ENCODE peak calls at places on chromosomes 7 and 10, in five cellular contexts. F, Y, C, L and I are unnamed samples.

GRCh38 chr7:72190166-72190565 is 222.0 kb downstream of the CALN1 start:
- DNase-seq in L (no peak), F (no peak), Y (no peak), C (no peak), I (no peak)

GRCh38 chr7:150973571-150974451 is 4.3 kb downstream of the KCNH2 start:
- DNase-seq in Y (no peak), C (no peak), F (no peak), L (no peak), I (no peak)

GRCh38 chr10:63702107-63702506 is 180.9 kb downstream of the REEP3 start:
- DNase-seq in Y (no peak), L (no peak), F (no peak), C (no peak), I (no peak)

GRCh38 chr10:73716251-73716650 is 18.3 kb upstream of the AGAP5 start:
- DNase-seq in Y (no peak), F (no peak), L (no peak), C (no peak), I (no peak)

GRCh38 chr10:73983096-73984047 is 14.5 kb upstream of the VCL start:
- DNase-seq in F (no peak), Y (no peak), C (no peak), L (no peak), I (no peak)

GRCh38 chr7:54546081-54546985 is 4.2 kb downstream of the VSTM2A start:
- DNase-seq in C (peak; percentile 90), L (no peak), F (peak; percentile 51), Y (no peak), I (no peak)

GRCh38 chr10:119139464-119140067 is 25.9 kb downstream of the SFXN4 start:
- DNase-seq in Y (peak; percentile 28), L (no peak), F (peak; percentile 49), C (peak; percentile 62), I (peak; percentile 19)

GRCh38 chr10:790821-791551 is 101.5 kb upstream of the DIP2C start:
- DNase-seq in Y (no peak), L (peak; percentile 46), C (peak; percentile 10), F (no peak), I (peak; percentile 12)

GRCh38 chr7:1708640-1709249 is 38.7 kb downstream of the ELFN1 start:
- DNase-seq in Y (no peak), F (no peak), C (peak; percentile 58), L (no peak), I (no peak)

GRCh38 chr7:99005776-99006175 is 127.4 kb downstream of the TRRAP start:
- DNase-seq in L (no peak), C (no peak), Y (no peak), F (no peak), I (no peak)

GRCh38 chr7:8433477-8434289 is at the start of gene NXPH1:
- DNase-seq in L (no peak), F (no peak), Y (no peak), C (peak; percentile 97), I (no peak)

GRCh38 chr7:16916111-16916639 is 34.4 kb upstream of the AGR3 start:
- DNase-seq in F (peak; percentile 79), L (no peak), Y (peak; percentile 59), C (no peak), I (no peak)

GRCh38 chr10:30330512-30331168 is 18.4 kb downstream of the MTPAP start:
- DNase-seq in F (no peak), C (no peak), Y (peak; percentile 12), L (no peak), I (no peak)

GRCh38 chr10:95693331-95693667 is 428 bp downstream of the TCTN3 start:
- DNase-seq in C (no peak), Y (no peak), F (no peak), L (no peak), I (no peak)

GRCh38 chr10:100341953-100342626 is 4.9 kb upstream of the SCD start:
- DNase-seq in C (peak; percentile 73), F (peak; percentile 88), Y (peak; percentile 63), L (no peak), I (no peak)

GRCh38 chr10:6269953-6270867 is 67.5 kb downstream of the PFKFB3 start:
- DNase-seq in Y (no peak), C (no peak), F (no peak), L (no peak), I (peak; percentile 19)

GRCh38 chr10:36063396-36063795 is 421.3 kb upstream of the FZD8 start:
- DNase-seq in F (no peak), C (no peak), Y (no peak), L (no peak), I (no peak)

GRCh38 chr10:96259884-96260511 is 11.4 kb downstream of the BLNK start:
- DNase-seq in L (no peak), C (no peak), F (no peak), Y (no peak), I (no peak)

GRCh38 chr7:149666360-149666905 is 107.0 kb downstream of the ZNF467 start:
- DNase-seq in C (no peak), F (no peak), Y (no peak), L (no peak), I (no peak)

GRCh38 chr7:149664176-149664575 is 109.2 kb downstream of the ZNF467 start:
- DNase-seq in L (no peak), C (no peak), F (no peak), Y (no peak), I (no peak)

GRCh38 chr7:149664666-149665065 is 108.7 kb downstream of the ZNF467 start:
- DNase-seq in Y (no peak), L (no peak), F (no peak), C (no peak), I (no peak)

GRCh38 chr7:149662591-149663095 is 110.7 kb downstream of the ZNF467 start:
- DNase-seq in F (no peak), Y (peak; percentile 55), C (peak; percentile 44), L (peak; percentile 90), I (peak; percentile 25)
- TF ChIP-seq CTCF in F (no peak), Y (peak; percentile 44), C (peak; percentile 55), L (peak; percentile 66), I (no peak)

DNA sequence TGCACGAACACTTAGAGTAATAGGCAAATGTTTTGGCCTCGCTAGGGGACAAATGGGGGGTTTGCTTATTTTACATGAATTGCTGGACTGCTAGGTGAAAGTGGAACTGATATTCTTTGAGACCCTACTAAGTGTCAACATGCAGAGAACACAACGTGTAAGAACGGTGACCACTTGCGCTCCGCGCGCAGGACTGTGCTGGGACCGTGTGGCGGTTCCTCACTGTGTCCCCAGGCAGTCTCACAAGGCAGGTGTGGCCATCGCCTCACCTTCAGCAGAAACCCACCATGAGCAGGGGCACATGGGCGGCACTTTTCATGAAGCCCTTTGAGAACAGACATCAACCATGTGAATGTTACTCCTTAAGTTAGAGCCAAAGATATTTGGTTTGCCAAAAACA is 27.2 kb downstream of the PTPRN2 start:
- DNase-seq in C (no peak), Y (no peak), L (no peak), F (no peak), I (no peak)
- TF ChIP-seq CTCF in C (no peak), Y (no peak), L (no peak), F (no peak), I (no peak)

DNA sequence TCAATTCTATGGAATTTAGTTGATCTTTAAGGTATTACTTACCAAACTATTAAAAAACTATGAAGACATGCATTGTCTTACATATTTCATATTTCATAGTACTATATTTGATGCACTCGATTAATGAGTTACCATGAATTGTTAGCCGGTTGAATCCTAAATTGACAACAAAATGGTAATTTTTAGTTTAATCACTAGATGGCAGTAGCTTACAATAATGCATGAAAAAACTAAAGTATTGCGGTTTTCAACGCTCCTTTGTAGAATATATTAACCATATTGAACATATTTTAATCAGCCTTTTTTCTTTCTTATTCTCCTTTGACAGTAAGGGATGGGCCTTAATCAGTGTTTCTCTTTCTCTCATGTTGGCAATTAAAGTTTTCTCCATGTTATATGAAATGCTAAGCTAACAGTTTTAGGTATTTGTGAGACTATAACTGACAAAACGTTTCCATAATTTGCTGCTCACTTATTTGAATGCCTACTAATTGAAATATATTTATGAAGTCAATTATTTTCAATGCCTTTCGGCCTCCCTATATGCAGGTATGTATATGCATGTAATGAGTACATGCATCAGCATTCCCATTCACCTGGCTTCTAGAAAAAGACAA is 48.5 kb upstream of the ARL4A start:
- DNase-seq in C (peak; percentile 39), F (peak; percentile 42), L (no peak), Y (peak; percentile 66), I (no peak)
- TF ChIP-seq CTCF in C (peak; percentile 89), F (peak; percentile 83), L (peak; percentile 60), Y (peak; percentile 7), I (peak; percentile 77)

DNA sequence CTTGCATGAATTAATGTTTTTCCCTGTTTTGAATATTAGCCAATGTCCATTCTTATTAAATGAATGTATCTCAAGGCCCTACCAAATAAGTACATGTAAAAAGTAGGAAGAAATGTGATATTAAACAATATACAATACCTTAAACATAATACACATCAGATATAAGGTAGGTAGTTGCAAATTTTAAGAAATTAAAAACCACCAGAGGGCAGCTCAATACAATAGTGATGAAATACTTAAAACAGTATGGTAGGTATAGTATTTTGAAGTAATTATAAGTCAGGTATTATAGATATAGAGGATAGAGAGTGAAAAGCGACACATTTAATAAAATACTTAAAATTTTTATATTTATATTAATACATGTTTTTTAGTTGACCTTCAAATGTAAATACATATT is 43.6 kb upstream of the CDK14 start:
- DNase-seq in F (peak; percentile 21), L (no peak), Y (peak; percentile 54), C (no peak), I (no peak)
- TF ChIP-seq CTCF in F (peak; percentile 51), L (peak; percentile 53), Y (no peak), C (peak; percentile 60), I (no peak)

GRCh38 chr7:26291699-26292538 is at the start of gene SNX10:
- DNase-seq in C (peak; percentile 85), Y (no peak), F (peak; percentile 41), L (peak; percentile 55), I (peak; percentile 76)
- TF ChIP-seq CTCF in C (no peak), Y (no peak), F (peak; percentile 34), L (no peak), I (no peak)

GRCh38 chr10:102112210-102112817 is 7.9 kb downstream of the LDB1 start:
- DNase-seq in C (peak; percentile 53), Y (no peak), F (no peak), L (no peak), I (no peak)
- TF ChIP-seq CTCF in C (peak; percentile 40), Y (no peak), F (no peak), L (no peak), I (no peak)

DNA sequence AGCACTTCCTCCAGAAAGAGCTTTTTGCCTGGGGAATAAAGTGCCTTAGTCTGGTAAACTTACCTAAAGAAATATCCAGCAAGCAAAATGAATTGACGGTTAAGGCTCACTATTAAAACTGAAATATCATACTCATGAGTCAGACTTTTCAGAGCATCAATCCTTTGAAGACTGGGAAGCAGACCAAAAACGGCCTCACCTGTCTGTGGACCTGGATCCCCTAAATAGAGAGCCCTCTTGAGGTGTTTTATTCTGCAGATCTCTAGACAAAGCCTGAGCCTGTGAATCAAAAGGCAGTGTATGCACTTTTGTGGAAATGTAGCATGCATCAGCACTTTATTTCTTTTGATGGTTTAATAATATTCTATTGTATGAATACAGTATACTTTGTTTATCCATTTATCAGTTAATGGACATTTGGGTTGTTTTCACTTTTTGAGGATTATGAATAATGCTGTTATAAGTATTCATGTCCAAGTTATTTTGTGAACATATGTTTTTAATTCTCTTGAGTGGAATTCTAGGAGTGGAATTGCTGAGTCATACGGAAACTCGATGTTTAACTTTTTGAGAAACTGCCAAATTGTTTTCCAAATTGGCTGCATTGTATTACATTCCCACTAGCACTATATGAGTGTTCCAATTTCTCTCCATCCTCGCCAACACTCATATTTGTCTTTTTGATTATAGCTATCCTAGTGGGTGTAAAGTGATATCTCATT is 449.0 kb upstream of the IGFBP3 start:
- DNase-seq in Y (peak; percentile 96), C (no peak), L (no peak), F (peak; percentile 48), I (no peak)
- TF ChIP-seq CTCF in Y (no peak), C (no peak), L (no peak), F (no peak), I (no peak)

GRCh38 chr7:105141068-105141467 is 127.1 kb downstream of the KMT2E start:
- DNase-seq in Y (peak; percentile 68), F (peak; percentile 25), L (no peak), C (peak; percentile 66), I (no peak)
- TF ChIP-seq CTCF in Y (peak; percentile 53), F (peak; percentile 32), L (no peak), C (peak; percentile 65), I (no peak)